ENCODE peak calls at places on chromosome 20, in ten cellular contexts. M is neuronal stem cell; D is esophagus squamous epithelium; O is mesendoderm; H is CD8-positive, alpha-beta memory T cell; Q is GM12865; G is foreskin fibroblast; Y is Caco-2; J is uterus; F is cardiac fibroblast. U is an unnamed sample.

GRCh38 chr20:25197173-25197869 is 1.8 kb downstream of the ENTPD6 start:
- DNase-seq in D (no peak), H (peak; percentile 34), O (peak; percentile 18), F (no peak), Q (no peak), M (no peak), J (no peak), Y (no peak), G (no peak), U (no peak)

GRCh38 chr20:56630506-56631317 is 1.6 kb downstream of the TFAP2C start:
- DNase-seq in O (peak; percentile 67), F (no peak), Y (no peak), H (no peak), J (no peak), D (no peak), Q (no peak), M (no peak), G (peak; percentile 67), U (no peak)

GRCh38 chr20:8073024-8073832 is 53.7 kb upstream of the TMX4 start:
- DNase-seq in H (no peak), Q (no peak), F (peak; percentile 88), J (no peak), D (no peak), M (no peak), O (peak; percentile 98), Y (peak; percentile 73), G (peak; percentile 80), U (peak; percentile 18)

GRCh38 chr20:54123587-54124180 is 50.1 kb downstream of the CYP24A1 start:
- DNase-seq in O (peak; percentile 99), D (no peak), J (peak; percentile 56), M (no peak), H (no peak), G (peak; percentile 92), Q (no peak), F (peak; percentile 99), Y (peak; percentile 94), U (peak; percentile 100)

GRCh38 chr20:51837436-51837835 is 35.1 kb upstream of the SALL4 start:
- DNase-seq in F (no peak), Q (no peak), O (no peak), D (no peak), Y (no peak), H (no peak), M (no peak), G (no peak), J (no peak), U (no peak)

GRCh38 chr20:20487811-20488210 is 119.9 kb downstream of the INSM1 start:
- DNase-seq in O (no peak), J (no peak), M (no peak), Q (no peak), G (no peak), D (no peak), H (no peak), F (no peak), Y (no peak), U (no peak)

GRCh38 chr20:62618622-62619529 is 23.4 kb upstream of the SLCO4A1 start:
- DNase-seq in G (no peak), F (no peak), M (no peak), Y (no peak), O (no peak), Q (peak; percentile 84), H (peak; percentile 16), D (no peak), J (no peak), U (no peak)

GRCh38 chr20:50632236-50632635 is 59.1 kb downstream of the RIPOR3 start:
- DNase-seq in D (no peak), Y (no peak), J (no peak), M (no peak), F (no peak), Q (no peak), G (no peak), H (no peak), O (no peak), U (no peak)

GRCh38 chr20:3248167-3248992 is 9.4 kb upstream of the SLC4A11 start:
- DNase-seq in D (no peak), Y (no peak), H (no peak), M (peak; percentile 15), G (peak; percentile 59), F (peak; percentile 36), J (no peak), Q (peak; percentile 21), O (peak; percentile 71), U (no peak)
- H3K4me3 ChIP-seq in D (peak overlapping the region; percentile 0), Y (peak overlapping the region; percentile 28), H (no peak overlapping the region), M (peak overlapping the region; percentile 2), G (no peak overlapping the region), F (peak overlapping the region; percentile 30), J (no peak overlapping the region), Q (no peak overlapping the region), O (no peak overlapping the region), U (no peak overlapping the region)

DNA sequence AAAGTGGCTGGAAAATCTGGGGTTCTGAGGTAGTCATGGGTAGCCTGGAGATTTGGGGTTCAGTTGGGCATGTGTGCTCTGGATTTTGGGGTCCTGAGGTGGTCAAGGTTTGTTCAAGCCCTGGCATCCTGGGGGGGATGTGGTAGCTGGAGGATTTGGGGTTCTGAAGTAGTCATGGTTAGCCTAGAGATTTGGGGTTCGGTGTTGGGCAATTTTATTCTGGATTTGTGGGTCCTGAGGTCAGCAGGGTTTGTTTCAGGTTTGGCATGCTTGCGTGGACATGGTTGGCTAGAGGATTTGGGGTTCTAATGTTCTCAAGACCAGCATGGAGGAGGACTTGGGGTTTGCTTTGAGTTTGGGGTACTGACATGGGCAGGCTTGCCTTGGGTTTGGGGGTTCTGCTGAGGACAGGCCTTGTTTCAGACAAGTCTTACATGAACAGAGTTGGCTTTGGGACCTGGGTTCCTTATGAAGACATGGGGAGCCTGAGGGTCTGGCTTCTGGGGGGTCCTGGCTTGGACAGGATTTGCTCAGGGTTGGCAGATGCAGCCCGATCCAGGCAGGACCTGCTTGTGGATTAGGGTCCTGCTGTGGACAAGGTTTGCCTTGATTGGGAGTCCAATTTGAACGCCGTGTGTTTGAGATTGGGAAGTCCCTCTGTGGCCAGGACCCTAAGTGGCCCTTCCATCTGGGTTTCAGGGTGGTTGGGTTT is 906 bp downstream of the ANKRD60 start:
- DNase-seq in Y (no peak), M (no peak), Q (no peak), F (no peak), G (no peak), D (no peak), J (no peak), O (no peak), H (no peak), U (no peak)
- H3K4me3 ChIP-seq in Y (no peak overlapping the region), M (no peak overlapping the region), Q (no peak overlapping the region), F (no peak overlapping the region), G (no peak overlapping the region), D (no peak overlapping the region), J (no peak overlapping the region), O (no peak overlapping the region), H (no peak overlapping the region), U (no peak overlapping the region)

GRCh38 chr20:1804129-1804503 is 91.1 kb upstream of the SIRPA start:
- DNase-seq in H (no peak), F (no peak), J (no peak), Y (no peak), D (no peak), Q (no peak), G (no peak), M (no peak), O (no peak), U (no peak)
- H3K4me3 ChIP-seq in H (no peak overlapping the region), F (no peak overlapping the region), J (no peak overlapping the region), Y (no peak overlapping the region), D (no peak overlapping the region), Q (no peak overlapping the region), G (peak overlapping the region; percentile 49), M (no peak overlapping the region), O (no peak overlapping the region), U (peak overlapping the region; percentile 61)

GRCh38 chr20:47275548-47275947 is 81.0 kb downstream of the ZMYND8 start:
- DNase-seq in J (no peak), Y (no peak), Q (no peak), H (no peak), D (no peak), O (no peak), M (no peak), G (no peak), F (no peak), U (no peak)

GRCh38 chr20:47271216-47271615 is 85.3 kb downstream of the ZMYND8 start:
- DNase-seq in G (no peak), Y (no peak), J (no peak), D (no peak), Q (no peak), F (no peak), O (no peak), H (no peak), M (no peak), U (no peak)

GRCh38 chr20:47272893-47273590 is 83.5 kb downstream of the ZMYND8 start:
- DNase-seq in J (no peak), F (peak; percentile 87), Q (peak; percentile 74), Y (peak; percentile 89), M (peak; percentile 70), G (peak; percentile 82), H (peak; percentile 21), D (no peak), O (peak; percentile 81), U (no peak)

GRCh38 chr20:47274449-47275108 is 81.9 kb downstream of the ZMYND8 start:
- DNase-seq in Y (no peak), O (peak; percentile 35), J (no peak), H (no peak), F (peak; percentile 98), G (peak; percentile 94), M (no peak), Q (peak; percentile 81), D (no peak), U (peak; percentile 59)

GRCh38 chr20:47273591-47274235 is 82.8 kb downstream of the ZMYND8 start:
- DNase-seq in Q (no peak), D (no peak), J (no peak), Y (no peak), O (no peak), H (no peak), M (no peak), G (no peak), F (peak; percentile 75), U (no peak)
- H3K4me3 ChIP-seq in Q (peak overlapping the region; percentile 18), D (no peak overlapping the region), J (no peak overlapping the region), Y (no peak overlapping the region), O (no peak overlapping the region), H (no peak overlapping the region), M (no peak overlapping the region), G (no peak overlapping the region), F (no peak overlapping the region), U (no peak overlapping the region)

DNA sequence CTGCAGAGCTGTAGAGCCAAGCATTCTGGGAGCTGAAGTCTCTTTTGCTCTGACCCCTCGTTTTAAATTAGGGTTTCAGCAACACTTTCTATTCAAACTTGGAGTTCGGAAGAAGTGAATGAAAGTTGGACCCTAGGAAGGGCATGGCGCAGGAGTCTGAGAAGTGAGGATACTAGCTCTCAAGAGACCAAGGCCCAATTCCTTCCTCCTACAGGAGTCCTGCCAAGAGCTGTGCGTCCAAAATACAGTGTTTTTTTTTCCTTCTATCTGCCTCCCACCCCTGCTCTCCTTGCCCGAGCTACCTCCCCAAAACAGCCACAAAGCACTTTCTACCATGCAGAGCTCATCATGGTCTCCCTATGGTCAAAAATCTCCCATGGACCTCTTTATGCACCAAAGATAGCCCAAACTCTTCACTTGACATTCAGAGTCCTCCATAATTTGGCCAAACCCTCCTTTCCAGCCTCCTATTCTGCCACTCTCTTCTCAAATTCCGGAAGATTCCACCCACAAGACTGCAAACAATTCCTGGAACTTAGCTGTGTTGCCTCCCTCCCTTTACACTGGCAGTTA is 649 bp upstream of the CSNK2A1 start:
- DNase-seq in F (no peak), Q (no peak), Y (no peak), J (no peak), M (no peak), O (no peak), H (no peak), D (no peak), G (no peak), U (no peak)
- H3K4me3 ChIP-seq in F (peak overlapping the region; percentile 97), Q (peak overlapping the region; percentile 93), Y (no peak overlapping the region), J (peak overlapping the region; percentile 87), M (no peak overlapping the region), O (no peak overlapping the region), H (peak overlapping the region; percentile 68), D (peak overlapping the region; percentile 95), G (no peak overlapping the region), U (peak overlapping the region; percentile 98)

U was measured in epithelial cell of proximal tubule.